ENCODE peak calls at places on chromosome 21, in five cellular contexts. One of them, this sample, is unnamed.

GRCh38 chr21:40049031-40049958 is 182.1 kb downstream of the PCP4 start:
- DNase-seq in K562: no peak
- DNase-seq in GM12878: no peak
- DNase-seq in A549: no peak
- DNase-seq in IMR-90: peak
- DNase-seq in this sample: no peak

GRCh38 chr21:41283211-41283818 is 33.3 kb upstream of the FAM3B start:
- DNase-seq in A549: peak
- DNase-seq in K562: peak
- DNase-seq in IMR-90: peak
- DNase-seq in GM12878: peak
- DNase-seq in this sample: peak

GRCh38 chr21:25420831-25421230 is 186.4 kb downstream of the MRPL39 start:
- DNase-seq in GM12878: no peak
- DNase-seq in IMR-90: no peak
- DNase-seq in K562: no peak
- DNase-seq in A549: no peak
- DNase-seq in this sample: no peak

GRCh38 chr21:21230672-21231071 is 232.5 kb downstream of the NCAM2 start:
- DNase-seq in A549: no peak
- DNase-seq in IMR-90: peak
- DNase-seq in GM12878: no peak
- DNase-seq in K562: no peak
- DNase-seq in this sample: no peak

GRCh38 chr21:38903578-38904193 is 98.0 kb downstream of the ETS2 start:
- DNase-seq in IMR-90: no peak
- DNase-seq in K562: no peak
- DNase-seq in A549: no peak
- DNase-seq in GM12878: no peak
- DNase-seq in this sample: no peak

GRCh38 chr21:24224411-24224810 is 1382.9 kb downstream of the MRPL39 start:
- DNase-seq in K562: no peak
- DNase-seq in IMR-90: no peak
- DNase-seq in A549: no peak
- DNase-seq in GM12878: no peak
- DNase-seq in this sample: no peak

GRCh38 chr21:38075833-38076567 is 159.7 kb upstream of the KCNJ6 start:
- DNase-seq in A549: no peak
- DNase-seq in GM12878: no peak
- DNase-seq in IMR-90: no peak
- DNase-seq in K562: no peak
- DNase-seq in this sample: no peak

GRCh38 chr21:31520506-31521163 is 138.9 kb upstream of the SOD1 start:
- DNase-seq in K562: no peak
- DNase-seq in IMR-90: peak
- DNase-seq in A549: no peak
- DNase-seq in GM12878: no peak
- DNase-seq in this sample: no peak

GRCh38 chr21:25373126-25374082 is 233.9 kb downstream of the MRPL39 start:
- DNase-seq in GM12878: no peak
- DNase-seq in K562: no peak
- DNase-seq in IMR-90: no peak
- DNase-seq in A549: no peak
- DNase-seq in this sample: no peak

GRCh38 chr21:20999567-21000169 is 1.5 kb downstream of the NCAM2 start:
- DNase-seq in IMR-90: peak
- DNase-seq in A549: no peak
- DNase-seq in GM12878: no peak
- DNase-seq in K562: peak
- DNase-seq in this sample: peak

GRCh38 chr21:39051561-39051949 is 131.7 kb downstream of the PSMG1 start:
- DNase-seq in A549: no peak
- DNase-seq in GM12878: no peak
- DNase-seq in K562: no peak
- DNase-seq in IMR-90: peak
- DNase-seq in this sample: no peak

GRCh38 chr21:39430954-39431353 is 14.6 kb downstream of the LCA5L start:
- DNase-seq in K562: no peak
- DNase-seq in GM12878: no peak
- DNase-seq in IMR-90: no peak
- DNase-seq in A549: no peak
- DNase-seq in this sample: no peak

GRCh38 chr21:35178812-35179211 is 129.7 kb upstream of the RUNX1 start:
- DNase-seq in K562: no peak
- DNase-seq in GM12878: no peak
- DNase-seq in IMR-90: peak
- DNase-seq in A549: no peak
- DNase-seq in this sample: no peak

GRCh38 chr21:15272171-15272570 is 207.4 kb upstream of the NRIP1 start:
- DNase-seq in K562: no peak
- DNase-seq in IMR-90: no peak
- DNase-seq in GM12878: no peak
- DNase-seq in A549: no peak
- DNase-seq in this sample: no peak

GRCh38 chr21:40118527-40118926 is 251.3 kb downstream of the PCP4 start:
- DNase-seq in GM12878: no peak
- DNase-seq in IMR-90: no peak
- DNase-seq in K562: no peak
- DNase-seq in A549: no peak
- DNase-seq in this sample: no peak

GRCh38 chr21:33732038-33732437 is 89.7 kb downstream of the ITSN1 start:
- DNase-seq in A549: no peak
- DNase-seq in GM12878: no peak
- DNase-seq in IMR-90: no peak
- DNase-seq in K562: no peak
- DNase-seq in this sample: no peak
- TF ChIP-seq RCOR1 in A549: no peak
- TF ChIP-seq RCOR1 in GM12878: no peak
- TF ChIP-seq RCOR1 in IMR-90: no peak
- TF ChIP-seq RCOR1 in K562: no peak
- TF ChIP-seq RCOR1 in this sample: no peak

DNA sequence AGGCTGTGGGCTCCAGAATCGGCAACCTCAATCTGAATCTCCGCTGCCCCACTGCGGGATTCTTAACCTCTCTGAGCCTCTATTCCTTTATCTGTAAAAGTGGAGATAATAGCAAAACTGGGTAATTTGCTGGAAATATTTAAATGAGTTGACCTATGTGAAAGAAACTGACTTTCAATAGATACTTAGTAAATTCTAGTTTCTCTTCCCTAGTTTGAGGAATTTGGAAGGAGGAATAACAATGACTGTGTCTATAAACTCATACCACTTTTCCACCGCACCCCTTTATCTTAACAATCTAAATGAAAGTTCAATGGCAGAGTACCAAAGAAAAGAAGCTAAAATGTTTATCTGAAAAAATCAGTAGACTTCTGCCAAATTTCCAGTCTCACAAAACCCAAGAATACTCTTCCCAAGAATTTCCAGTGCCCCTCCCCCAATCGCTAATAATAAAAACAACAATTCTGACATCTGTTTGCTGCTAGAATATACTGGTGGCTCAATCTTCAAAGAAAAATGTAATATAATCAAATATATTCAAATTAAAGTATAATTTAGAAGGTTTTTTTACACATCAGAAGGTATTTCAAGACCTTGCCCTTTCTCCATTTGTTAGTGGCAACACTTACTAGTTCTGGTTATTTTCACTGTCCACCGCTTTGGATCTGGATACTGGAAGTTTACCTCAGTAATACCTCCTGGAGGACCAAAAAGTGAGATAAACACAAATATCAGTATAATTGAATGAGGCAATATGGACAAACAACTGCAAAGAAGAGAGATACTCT is 171.2 kb downstream of the LTN1 start:
- DNase-seq in A549: no peak
- DNase-seq in IMR-90: no peak
- DNase-seq in GM12878: no peak
- DNase-seq in K562: no peak
- DNase-seq in this sample: no peak
- TF ChIP-seq RCOR1 in A549: no peak
- TF ChIP-seq RCOR1 in IMR-90: no peak
- TF ChIP-seq RCOR1 in GM12878: no peak
- TF ChIP-seq RCOR1 in K562: no peak
- TF ChIP-seq RCOR1 in this sample: no peak

GRCh38 chr21:36863260-36863659 is 103.2 kb downstream of the HLCS start:
- DNase-seq in A549: no peak
- DNase-seq in K562: no peak
- DNase-seq in IMR-90: no peak
- DNase-seq in GM12878: no peak
- DNase-seq in this sample: no peak

GRCh38 chr21:36859744-36860501 is 106.5 kb downstream of the HLCS start:
- DNase-seq in GM12878: no peak
- DNase-seq in K562: peak
- DNase-seq in IMR-90: peak
- DNase-seq in A549: peak
- DNase-seq in this sample: peak

GRCh38 chr21:36860736-36861594 is 105.5 kb downstream of the HLCS start:
- DNase-seq in GM12878: no peak
- DNase-seq in A549: no peak
- DNase-seq in K562: peak
- DNase-seq in IMR-90: peak
- DNase-seq in this sample: no peak

GRCh38 chr21:36861924-36862323 is 104.5 kb downstream of the HLCS start:
- DNase-seq in K562: no peak
- DNase-seq in IMR-90: peak
- DNase-seq in A549: no peak
- DNase-seq in GM12878: no peak
- DNase-seq in this sample: no peak

GRCh38 chr21:36861595-36861883 is 104.9 kb downstream of the HLCS start:
- DNase-seq in IMR-90: peak
- DNase-seq in K562: no peak
- DNase-seq in GM12878: no peak
- DNase-seq in A549: no peak
- DNase-seq in this sample: no peak
- TF ChIP-seq RCOR1 in IMR-90: no peak
- TF ChIP-seq RCOR1 in K562: no peak
- TF ChIP-seq RCOR1 in GM12878: no peak
- TF ChIP-seq RCOR1 in A549: no peak
- TF ChIP-seq RCOR1 in this sample: no peak

GRCh38 chr21:45125347-45125746 is 51.0 kb downstream of the ADARB1 start:
- DNase-seq in A549: no peak
- DNase-seq in K562: no peak
- DNase-seq in IMR-90: no peak
- DNase-seq in GM12878: no peak
- DNase-seq in this sample: no peak
- TF ChIP-seq RCOR1 in A549: no peak
- TF ChIP-seq RCOR1 in K562: no peak
- TF ChIP-seq RCOR1 in IMR-90: no peak
- TF ChIP-seq RCOR1 in GM12878: no peak
- TF ChIP-seq RCOR1 in this sample: no peak

DNA sequence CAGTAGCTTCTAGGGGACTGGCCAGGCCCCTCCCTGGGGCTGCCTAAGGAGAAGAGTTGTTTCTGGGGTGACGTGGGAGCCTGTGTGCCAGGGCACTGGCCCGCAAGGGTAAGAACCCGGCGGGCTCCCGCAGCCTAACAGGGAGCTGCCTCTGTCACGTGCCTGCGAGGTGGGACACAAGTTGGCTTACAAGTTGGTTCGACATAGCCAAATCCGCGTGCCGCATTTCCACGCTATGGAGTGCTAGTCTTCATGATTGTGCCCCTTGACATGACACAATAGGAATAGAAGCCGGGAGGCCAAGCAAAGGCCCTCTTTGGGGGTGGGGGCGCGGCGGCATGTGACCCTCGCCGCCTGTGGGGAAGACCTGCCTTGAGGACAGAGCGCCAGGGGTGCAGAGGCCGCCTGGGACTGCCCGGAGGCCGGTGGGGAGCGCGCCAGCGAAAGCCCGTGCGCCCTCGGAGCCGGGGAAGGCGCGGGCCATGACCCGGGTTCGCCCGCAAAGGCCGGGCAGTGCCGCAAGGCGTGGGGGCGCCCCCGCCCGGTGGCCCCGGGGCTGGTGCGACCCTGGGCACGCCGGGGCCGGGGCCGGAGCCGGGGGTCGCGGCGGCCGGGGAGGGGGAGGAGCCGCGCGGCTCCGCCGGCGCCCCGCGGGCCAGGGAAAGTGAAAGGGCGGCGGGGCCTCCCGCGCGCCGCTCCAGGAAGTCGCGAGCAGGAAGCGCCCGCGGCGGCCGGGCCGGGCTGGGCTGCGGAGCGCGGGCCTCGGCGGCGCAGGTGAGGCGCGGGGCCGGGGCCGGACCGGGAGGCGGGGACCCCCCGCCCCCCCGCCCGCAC is at the start of gene SLC37A1:
- DNase-seq in IMR-90: no peak
- DNase-seq in A549: no peak
- DNase-seq in K562: peak
- DNase-seq in GM12878: no peak
- DNase-seq in this sample: peak
- TF ChIP-seq RCOR1 in IMR-90: no peak
- TF ChIP-seq RCOR1 in A549: no peak
- TF ChIP-seq RCOR1 in K562: no peak
- TF ChIP-seq RCOR1 in GM12878: no peak
- TF ChIP-seq RCOR1 in this sample: no peak

GRCh38 chr21:26952274-26953066 is 14.4 kb downstream of the ADAMTS5 start:
- DNase-seq in K562: no peak
- DNase-seq in A549: no peak
- DNase-seq in GM12878: no peak
- DNase-seq in IMR-90: peak
- DNase-seq in this sample: no peak

GRCh38 chr21:26946744-26947446 is 20.0 kb downstream of the ADAMTS5 start:
- DNase-seq in IMR-90: no peak
- DNase-seq in A549: no peak
- DNase-seq in GM12878: no peak
- DNase-seq in K562: no peak
- DNase-seq in this sample: no peak

GRCh38 chr21:26948194-26948593 is 18.7 kb downstream of the ADAMTS5 start:
- DNase-seq in K562: no peak
- DNase-seq in IMR-90: peak
- DNase-seq in A549: no peak
- DNase-seq in GM12878: no peak
- DNase-seq in this sample: no peak

GRCh38 chr21:26945916-26946315 is 21.0 kb downstream of the ADAMTS5 start:
- DNase-seq in A549: no peak
- DNase-seq in K562: no peak
- DNase-seq in GM12878: no peak
- DNase-seq in IMR-90: no peak
- DNase-seq in this sample: no peak

DNA sequence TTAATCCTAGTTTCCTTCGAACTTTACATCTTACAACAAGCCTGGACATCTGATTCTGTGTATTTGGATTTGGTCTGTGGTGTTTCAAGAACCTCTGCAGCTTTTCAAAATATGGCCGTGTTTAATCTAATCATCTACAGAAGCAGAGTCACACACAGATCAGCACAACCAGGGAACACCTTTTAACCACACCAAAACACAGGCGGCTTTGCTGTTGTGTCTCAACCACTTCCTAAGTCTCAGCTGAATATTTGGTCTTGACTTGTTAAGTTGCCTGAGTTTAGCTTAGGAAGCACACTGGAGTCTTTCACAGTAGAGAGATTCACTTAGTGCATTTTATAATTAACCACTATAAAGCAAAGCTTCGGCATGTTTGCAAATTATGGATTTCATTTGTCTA is 17.1 kb downstream of the ADAMTS5 start:
- DNase-seq in GM12878: no peak
- DNase-seq in IMR-90: no peak
- DNase-seq in K562: no peak
- DNase-seq in A549: no peak
- DNase-seq in this sample: no peak
- TF ChIP-seq RCOR1 in GM12878: no peak
- TF ChIP-seq RCOR1 in IMR-90: no peak
- TF ChIP-seq RCOR1 in K562: no peak
- TF ChIP-seq RCOR1 in A549: no peak
- TF ChIP-seq RCOR1 in this sample: no peak

This sample was measured in SK-N-SH.